ENCODE peak calls at places on chromosomes 5 and 9, in ten cellular contexts. D, R, W, U, N, X, J, S, P and E are unnamed samples.

GRCh38 chr9:104923289-104923688 is 4.7 kb downstream of the ABCA1 start:
- DNase-seq in P (no peak), U (no peak), N (no peak), R (peak; percentile 90), S (no peak), D (no peak), X (no peak), J (peak; percentile 95), W (no peak), E (no peak)

GRCh38 chr5:14261237-14261636 is 118.1 kb downstream of the TRIO start:
- DNase-seq in D (no peak), R (no peak), N (no peak), W (no peak), P (no peak), S (no peak), X (no peak), J (no peak), U (peak; percentile 39), E (no peak)

GRCh38 chr9:84296146-84296843 is 44.3 kb downstream of the SLC28A3 start:
- DNase-seq in N (no peak), S (no peak), D (peak; percentile 15), P (no peak), R (peak; percentile 82), W (no peak), J (peak; percentile 81), U (no peak), X (no peak), E (peak; percentile 81)

GRCh38 chr9:109115931-109116541 is 3.7 kb downstream of the TMEM245 start:
- DNase-seq in X (no peak), R (peak; percentile 47), U (no peak), W (no peak), J (no peak), P (no peak), N (no peak), S (no peak), D (no peak), E (no peak)

GRCh38 chr5:143536364-143536763 is 132.9 kb upstream of the NR3C1 start:
- DNase-seq in W (no peak), N (peak; percentile 10), U (no peak), P (peak; percentile 14), R (peak; percentile 99), S (no peak), J (peak; percentile 97), X (peak; percentile 2), D (peak; percentile 77), E (peak; percentile 68)

GRCh38 chr5:56429110-56429561 is 196.0 kb upstream of the ANKRD55 start:
- DNase-seq in P (peak; percentile 47), D (peak; percentile 62), S (no peak), N (no peak), X (no peak), W (no peak), J (peak; percentile 55), R (no peak), U (no peak), E (no peak)

GRCh38 chr5:172133359-172134029 is 54.5 kb downstream of the STK10 start:
- DNase-seq in W (no peak), P (no peak), N (no peak), R (peak; percentile 95), X (no peak), J (peak; percentile 85), U (no peak), D (no peak), S (no peak), E (peak; percentile 97)

GRCh38 chr5:73319036-73319435 is 129.5 kb downstream of the FOXD1 start:
- DNase-seq in U (no peak), N (no peak), S (no peak), W (no peak), P (no peak), X (no peak), R (peak; percentile 76), J (no peak), D (no peak), E (no peak)

GRCh38 chr5:156798201-156798600 is 51.9 kb upstream of the PPP1R2B start:
- DNase-seq in S (no peak), R (no peak), J (no peak), U (no peak), P (no peak), N (no peak), X (no peak), W (no peak), D (no peak), E (no peak)

GRCh38 chr5:156800982-156801381 is 49.1 kb upstream of the PPP1R2B start:
- DNase-seq in J (no peak), X (no peak), N (no peak), U (peak; percentile 64), D (no peak), S (no peak), P (no peak), W (no peak), R (no peak), E (no peak)

GRCh38 chr5:156803404-156803803 is 46.7 kb upstream of the PPP1R2B start:
- DNase-seq in R (no peak), X (no peak), J (no peak), S (no peak), N (no peak), P (no peak), U (no peak), D (no peak), W (no peak), E (no peak)

GRCh38 chr5:156802501-156802900 is 47.6 kb upstream of the PPP1R2B start:
- DNase-seq in U (peak; percentile 40), X (no peak), W (no peak), P (no peak), S (no peak), J (no peak), N (no peak), D (no peak), R (no peak), E (no peak)

GRCh38 chr5:156799171-156799570 is 50.9 kb upstream of the PPP1R2B start:
- DNase-seq in U (no peak), X (no peak), D (no peak), P (no peak), W (no peak), J (no peak), N (no peak), S (no peak), R (no peak), E (no peak)
- H3K4me3 ChIP-seq in U (no peak overlapping the region), X (no peak overlapping the region), D (no peak overlapping the region), P (no peak overlapping the region), W (no peak overlapping the region), J (no peak overlapping the region), N (no peak overlapping the region), S (no peak overlapping the region), R (no peak overlapping the region), E (no peak overlapping the region)

DNA sequence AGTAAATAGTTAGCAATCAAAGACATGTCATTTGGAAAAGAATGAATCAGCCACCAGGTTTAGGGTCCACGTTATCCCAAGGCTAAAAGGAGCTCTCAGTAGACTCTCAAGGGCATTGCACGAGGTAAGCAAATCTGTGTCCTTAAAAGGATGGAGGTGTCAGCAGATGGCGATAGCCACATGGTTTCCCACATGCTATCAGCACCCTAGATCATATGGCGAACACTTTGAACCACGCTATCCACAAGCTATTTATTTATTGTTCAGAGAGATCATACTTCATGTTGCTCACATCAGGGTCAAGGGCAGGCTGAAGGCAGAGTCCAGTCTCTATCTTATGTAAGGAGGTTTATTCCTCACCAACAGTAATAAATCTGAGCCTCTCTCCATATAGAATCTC is 43.7 kb downstream of the CDH6 start:
- DNase-seq in N (no peak), X (peak; percentile 22), J (peak; percentile 37), S (no peak), W (no peak), U (no peak), D (peak; percentile 11), R (no peak), P (peak; percentile 6), E (no peak)
- TF ChIP-seq CTCF in N (peak; percentile 40), X (peak; percentile 47), J (peak; percentile 26), S (no peak), W (peak; percentile 9), U (peak; percentile 37), D (no peak), R (no peak), P (peak; percentile 23), E (peak; percentile 6)

GRCh38 chr9:131675437-131676022 is 64.3 kb downstream of the RAPGEF1 start:
- DNase-seq in N (no peak), S (no peak), X (no peak), J (no peak), P (no peak), D (no peak), R (no peak), W (no peak), U (no peak), E (no peak)

GRCh38 chr9:131673531-131673930 is 66.3 kb downstream of the RAPGEF1 start:
- DNase-seq in X (no peak), U (no peak), S (no peak), D (no peak), W (no peak), N (no peak), R (no peak), P (no peak), J (no peak), E (no peak)

GRCh38 chr9:131676431-131676972 is 63.4 kb downstream of the RAPGEF1 start:
- DNase-seq in W (no peak), N (no peak), U (no peak), P (no peak), R (no peak), X (no peak), D (no peak), S (peak; percentile 54), J (no peak), E (no peak)

GRCh38 chr9:131673068-131673467 is 66.8 kb downstream of the RAPGEF1 start:
- DNase-seq in R (no peak), X (no peak), W (no peak), S (no peak), D (no peak), U (no peak), N (no peak), J (no peak), P (no peak), E (no peak)

DNA sequence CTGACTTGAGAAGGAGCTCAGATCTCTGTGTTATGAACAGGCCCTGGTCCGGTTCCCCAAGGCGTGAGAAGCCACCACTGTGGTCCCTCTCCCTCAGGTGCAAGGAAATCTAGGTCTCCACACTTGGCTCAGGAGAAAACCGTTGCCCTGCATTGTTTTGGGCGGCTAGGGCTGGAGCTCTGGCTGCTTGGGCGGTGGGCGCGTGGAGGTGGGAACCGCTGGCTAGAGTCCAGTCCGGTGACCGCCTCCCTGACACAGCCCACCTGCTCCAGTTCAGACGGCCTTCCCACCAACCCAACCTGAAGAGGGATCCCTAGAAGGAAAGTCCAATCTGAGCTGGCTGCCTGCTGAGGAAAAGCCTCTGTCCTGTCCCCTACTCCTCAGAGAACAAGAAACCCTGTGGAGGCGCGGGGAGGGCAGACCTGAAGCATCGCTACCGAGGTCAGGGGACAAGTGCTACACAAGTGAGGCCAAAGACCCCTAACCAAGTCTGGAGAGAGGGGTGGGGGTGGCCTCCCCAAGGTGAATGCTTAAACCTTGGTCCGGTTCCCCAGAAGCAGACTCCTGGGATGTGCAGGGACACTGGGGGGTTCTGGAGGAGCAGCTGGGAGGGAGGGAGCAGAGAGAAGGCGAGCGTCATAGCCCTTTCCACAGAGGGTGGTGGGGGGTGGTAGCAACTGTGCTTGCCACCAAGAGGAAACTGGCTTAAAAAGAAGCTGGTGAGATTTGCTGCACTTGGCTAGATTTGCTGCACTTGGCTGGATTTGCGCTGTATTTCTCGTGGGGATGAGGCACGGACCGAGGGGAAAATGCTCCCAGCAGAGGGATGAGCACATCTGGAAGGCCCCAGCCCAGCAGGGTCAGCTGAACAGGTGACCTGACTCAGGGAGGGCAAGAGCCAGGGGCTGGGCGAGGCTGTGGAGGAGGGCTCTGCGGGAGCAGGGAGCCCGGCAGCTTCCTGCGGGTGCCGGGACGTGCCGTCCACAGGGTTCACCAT is 65.2 kb downstream of the RAPGEF1 start:
- DNase-seq in R (no peak), J (no peak), N (no peak), U (no peak), W (no peak), P (no peak), X (no peak), S (no peak), D (no peak), E (no peak)
- H3K4me3 ChIP-seq in R (no peak overlapping the region), J (no peak overlapping the region), N (no peak overlapping the region), U (no peak overlapping the region), W (no peak overlapping the region), P (no peak overlapping the region), X (no peak overlapping the region), S (no peak overlapping the region), D (no peak overlapping the region), E (no peak overlapping the region)

DNA sequence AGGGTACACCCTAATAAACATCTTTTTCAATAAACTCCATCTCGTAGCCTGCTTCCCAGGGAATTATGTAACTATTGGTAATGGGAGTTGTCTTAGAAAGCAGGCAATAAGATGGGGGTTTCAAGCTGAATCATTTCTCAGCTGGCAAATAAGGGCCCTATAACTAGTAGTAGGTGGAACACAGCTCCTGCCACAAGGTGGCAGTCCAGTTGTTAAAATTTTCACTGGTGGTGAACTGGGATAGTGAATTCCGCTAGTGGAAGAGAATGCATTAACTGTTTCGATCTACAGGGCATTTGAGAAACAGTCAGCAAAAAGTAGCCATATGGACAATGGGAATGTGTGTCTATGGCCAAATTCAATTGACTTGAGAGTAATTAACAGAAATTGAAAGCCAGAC is 27.7 kb downstream of the PCDHB15 start:
- DNase-seq in J (no peak), W (no peak), R (no peak), D (peak; percentile 7), S (no peak), N (no peak), X (peak; percentile 7), U (no peak), P (no peak), E (no peak)
- TF ChIP-seq CTCF in J (no peak), W (peak; percentile 30), R (no peak), D (no peak), S (no peak), N (peak; percentile 26), X (peak; percentile 26), U (peak; percentile 24), P (no peak), E (no peak)